ENCODE peak calls at places on chromosomes 3 and 15, in four cellular contexts. One of them, this sample, is unnamed.

GRCh38 chr3:47404955-47405790 is 24.4 kb downstream of the PTPN23 start:
- DNase-seq in CD8-positive, alpha-beta memory T cell: no peak
- DNase-seq in caudate nucleus: peak; percentile 32
- DNase-seq in ovary: peak; percentile 49
- DNase-seq in this sample: peak; percentile 35

GRCh38 chr3:186095584-186096061 is 13.3 kb downstream of the ETV5 start:
- DNase-seq in CD8-positive, alpha-beta memory T cell: no peak
- DNase-seq in caudate nucleus: no peak
- DNase-seq in ovary: no peak
- DNase-seq in this sample: no peak

GRCh38 chr15:58010983-58011382 is 54.5 kb downstream of the ALDH1A2 start:
- DNase-seq in CD8-positive, alpha-beta memory T cell: no peak
- DNase-seq in caudate nucleus: no peak
- DNase-seq in ovary: no peak
- DNase-seq in this sample: no peak

GRCh38 chr3:124926426-124927116 is 8.0 kb downstream of the MUC13 start:
- DNase-seq in CD8-positive, alpha-beta memory T cell: no peak
- DNase-seq in caudate nucleus: no peak
- DNase-seq in ovary: no peak
- DNase-seq in this sample: no peak

GRCh38 chr3:184334470-184335158 is 2.8 kb upstream of the FAM131A start:
- DNase-seq in CD8-positive, alpha-beta memory T cell: peak; percentile 29
- DNase-seq in caudate nucleus: no peak
- DNase-seq in ovary: no peak
- DNase-seq in this sample: no peak

GRCh38 chr3:73784647-73785420 is 160.1 kb upstream of the PDZRN3 start:
- DNase-seq in CD8-positive, alpha-beta memory T cell: no peak
- DNase-seq in caudate nucleus: no peak
- DNase-seq in ovary: no peak
- DNase-seq in this sample: no peak

GRCh38 chr15:91948001-91948608 is 94.6 kb downstream of the SLCO3A1 start:
- DNase-seq in CD8-positive, alpha-beta memory T cell: no peak
- DNase-seq in caudate nucleus: no peak
- DNase-seq in ovary: no peak
- DNase-seq in this sample: no peak

GRCh38 chr3:101685050-101685400 is 1.5 kb downstream of the RPL24 start:
- DNase-seq in CD8-positive, alpha-beta memory T cell: no peak
- DNase-seq in caudate nucleus: no peak
- DNase-seq in ovary: no peak
- DNase-seq in this sample: no peak

GRCh38 chr15:70266412-70267089 is 168.8 kb upstream of the TLE3 start:
- DNase-seq in CD8-positive, alpha-beta memory T cell: no peak
- DNase-seq in caudate nucleus: peak; percentile 30
- DNase-seq in ovary: peak; percentile 86
- DNase-seq in this sample: peak; percentile 31

GRCh38 chr15:70853855-70854668 is at the start of gene LARP6:
- DNase-seq in CD8-positive, alpha-beta memory T cell: no peak
- DNase-seq in caudate nucleus: peak; percentile 71
- DNase-seq in ovary: peak; percentile 72
- DNase-seq in this sample: peak; percentile 80

GRCh38 chr3:62007036-62007435 is 366.3 kb downstream of the FEZF2 start:
- DNase-seq in CD8-positive, alpha-beta memory T cell: no peak
- DNase-seq in caudate nucleus: no peak
- DNase-seq in ovary: no peak
- DNase-seq in this sample: no peak

GRCh38 chr3:188170461-188171459 is 16.8 kb downstream of the LPP start:
- DNase-seq in CD8-positive, alpha-beta memory T cell: no peak
- DNase-seq in caudate nucleus: no peak
- DNase-seq in ovary: no peak
- DNase-seq in this sample: no peak

GRCh38 chr3:126835472-126836219 is 131.6 kb downstream of the CHCHD6 start:
- DNase-seq in CD8-positive, alpha-beta memory T cell: no peak
- DNase-seq in caudate nucleus: no peak
- DNase-seq in ovary: no peak
- DNase-seq in this sample: no peak

GRCh38 chr15:73682597-73683090 is 1.5 kb upstream of the CD276 start:
- DNase-seq in CD8-positive, alpha-beta memory T cell: no peak
- DNase-seq in caudate nucleus: no peak
- DNase-seq in ovary: no peak
- DNase-seq in this sample: no peak

GRCh38 chr3:43894176-43895049 is 203.7 kb downstream of the ABHD5 start:
- DNase-seq in CD8-positive, alpha-beta memory T cell: no peak
- DNase-seq in caudate nucleus: peak; percentile 60
- DNase-seq in ovary: peak; percentile 73
- DNase-seq in this sample: no peak

GRCh38 chr15:63198752-63199250 is 9.4 kb downstream of the RAB8B start:
- DNase-seq in CD8-positive, alpha-beta memory T cell: no peak
- DNase-seq in caudate nucleus: no peak
- DNase-seq in ovary: no peak
- DNase-seq in this sample: no peak

GRCh38 chr3:4394048-4394447 is 73.0 kb downstream of the SUMF1 start:
- DNase-seq in CD8-positive, alpha-beta memory T cell: peak; percentile 5
- DNase-seq in caudate nucleus: no peak
- DNase-seq in ovary: no peak
- DNase-seq in this sample: no peak

GRCh38 chr15:38508647-38509046 is 54.7 kb downstream of the FAM98B start:
- DNase-seq in CD8-positive, alpha-beta memory T cell: no peak
- DNase-seq in caudate nucleus: no peak
- DNase-seq in ovary: no peak
- DNase-seq in this sample: no peak

GRCh38 chr3:119834754-119835365 is 53.0 kb downstream of the NR1I2 start:
- DNase-seq in CD8-positive, alpha-beta memory T cell: no peak
- DNase-seq in caudate nucleus: no peak
- DNase-seq in ovary: no peak
- DNase-seq in this sample: no peak

GRCh38 chr3:122356402-122356801 is 26.6 kb downstream of the MIX23 start:
- DNase-seq in CD8-positive, alpha-beta memory T cell: no peak
- DNase-seq in caudate nucleus: no peak
- DNase-seq in ovary: peak; percentile 49
- DNase-seq in this sample: no peak

GRCh38 chr15:65655457-65655856 is 33.7 kb downstream of the SLC24A1 start:
- DNase-seq in CD8-positive, alpha-beta memory T cell: no peak
- DNase-seq in caudate nucleus: no peak
- DNase-seq in ovary: no peak
- DNase-seq in this sample: no peak

GRCh38 chr3:29373016-29373690 is 92.3 kb downstream of the RBMS3 start:
- DNase-seq in CD8-positive, alpha-beta memory T cell: no peak
- DNase-seq in caudate nucleus: no peak
- DNase-seq in ovary: no peak
- DNase-seq in this sample: no peak

GRCh38 chr3:94617312-94617711 is 554.5 kb downstream of the NSUN3 start:
- DNase-seq in CD8-positive, alpha-beta memory T cell: no peak
- DNase-seq in caudate nucleus: no peak
- DNase-seq in ovary: no peak
- DNase-seq in this sample: no peak

GRCh38 chr3:16400143-16400935 is 113.2 kb downstream of the RFTN1 start:
- DNase-seq in CD8-positive, alpha-beta memory T cell: no peak
- DNase-seq in caudate nucleus: no peak
- DNase-seq in ovary: no peak
- DNase-seq in this sample: no peak

GRCh38 chr15:75884041-75884440 is 19.6 kb upstream of the FBXO22 start:
- DNase-seq in CD8-positive, alpha-beta memory T cell: no peak
- DNase-seq in caudate nucleus: no peak
- DNase-seq in ovary: no peak
- DNase-seq in this sample: no peak

GRCh38 chr3:167350245-167350862 is 29.7 kb downstream of the ZBBX start:
- DNase-seq in CD8-positive, alpha-beta memory T cell: no peak
- DNase-seq in caudate nucleus: no peak
- DNase-seq in ovary: no peak
- DNase-seq in this sample: no peak

GRCh38 chr3:127915115-127915936 is at the start of gene KBTBD12:
- DNase-seq in CD8-positive, alpha-beta memory T cell: no peak
- DNase-seq in caudate nucleus: peak; percentile 46
- DNase-seq in ovary: peak; percentile 23
- DNase-seq in this sample: no peak

GRCh38 chr3:16512435-16513140 is 911 bp downstream of the RFTN1 start:
- DNase-seq in CD8-positive, alpha-beta memory T cell: peak; percentile 14
- DNase-seq in caudate nucleus: no peak
- DNase-seq in ovary: peak; percentile 52
- DNase-seq in this sample: no peak

GRCh38 chr3:177729939-177730700 is 532.8 kb upstream of the TBL1XR1 start:
- DNase-seq in CD8-positive, alpha-beta memory T cell: no peak
- DNase-seq in caudate nucleus: no peak
- DNase-seq in ovary: peak; percentile 41
- DNase-seq in this sample: no peak

GRCh38 chr15:29244544-29244943 is 25.1 kb downstream of the NSMCE3 start:
- DNase-seq in CD8-positive, alpha-beta memory T cell: no peak
- DNase-seq in caudate nucleus: no peak
- DNase-seq in ovary: no peak
- DNase-seq in this sample: no peak

GRCh38 chr3:172323894-172324590 is 124.2 kb downstream of the GHSR start:
- DNase-seq in CD8-positive, alpha-beta memory T cell: no peak
- DNase-seq in caudate nucleus: no peak
- DNase-seq in ovary: peak; percentile 76
- DNase-seq in this sample: no peak

GRCh38 chr15:66932634-66933024 is 132.8 kb upstream of the SMAD3 start:
- DNase-seq in CD8-positive, alpha-beta memory T cell: no peak
- DNase-seq in caudate nucleus: no peak
- DNase-seq in ovary: no peak
- DNase-seq in this sample: no peak

GRCh38 chr3:178277605-178278004 is 258.6 kb upstream of the KCNMB2 start:
- DNase-seq in CD8-positive, alpha-beta memory T cell: no peak
- DNase-seq in caudate nucleus: no peak
- DNase-seq in ovary: no peak
- DNase-seq in this sample: no peak

GRCh38 chr3:53224536-53224935 is 31.3 kb downstream of the TKT start:
- DNase-seq in CD8-positive, alpha-beta memory T cell: no peak
- DNase-seq in caudate nucleus: no peak
- DNase-seq in ovary: no peak
- DNase-seq in this sample: no peak

GRCh38 chr15:31486906-31487695 is 160.5 kb downstream of the KLF13 start:
- DNase-seq in CD8-positive, alpha-beta memory T cell: no peak
- DNase-seq in caudate nucleus: no peak
- DNase-seq in ovary: peak; percentile 12
- DNase-seq in this sample: no peak

GRCh38 chr15:31487811-31488436 is 161.3 kb downstream of the KLF13 start:
- DNase-seq in CD8-positive, alpha-beta memory T cell: no peak
- DNase-seq in caudate nucleus: no peak
- DNase-seq in ovary: peak; percentile 14
- DNase-seq in this sample: no peak

GRCh38 chr15:31489801-31490646 is 163.4 kb downstream of the KLF13 start:
- DNase-seq in CD8-positive, alpha-beta memory T cell: peak; percentile 14
- DNase-seq in caudate nucleus: peak; percentile 9
- DNase-seq in ovary: peak; percentile 41
- DNase-seq in this sample: no peak

GRCh38 chr15:31489281-31489680 is 162.6 kb downstream of the KLF13 start:
- DNase-seq in CD8-positive, alpha-beta memory T cell: no peak
- DNase-seq in caudate nucleus: no peak
- DNase-seq in ovary: peak; percentile 12
- DNase-seq in this sample: no peak

GRCh38 chr15:31488437-31489204 is 162.0 kb downstream of the KLF13 start:
- DNase-seq in CD8-positive, alpha-beta memory T cell: no peak
- DNase-seq in caudate nucleus: peak; percentile 21
- DNase-seq in ovary: peak; percentile 68
- DNase-seq in this sample: peak; percentile 34
- H3K27ac ChIP-seq in CD8-positive, alpha-beta memory T cell: no peak overlapping the region
- H3K27ac ChIP-seq in caudate nucleus: no peak overlapping the region
- H3K27ac ChIP-seq in ovary: peak overlapping the region; percentile 17
- H3K27ac ChIP-seq in this sample: peak overlapping the region; percentile 14

DNA sequence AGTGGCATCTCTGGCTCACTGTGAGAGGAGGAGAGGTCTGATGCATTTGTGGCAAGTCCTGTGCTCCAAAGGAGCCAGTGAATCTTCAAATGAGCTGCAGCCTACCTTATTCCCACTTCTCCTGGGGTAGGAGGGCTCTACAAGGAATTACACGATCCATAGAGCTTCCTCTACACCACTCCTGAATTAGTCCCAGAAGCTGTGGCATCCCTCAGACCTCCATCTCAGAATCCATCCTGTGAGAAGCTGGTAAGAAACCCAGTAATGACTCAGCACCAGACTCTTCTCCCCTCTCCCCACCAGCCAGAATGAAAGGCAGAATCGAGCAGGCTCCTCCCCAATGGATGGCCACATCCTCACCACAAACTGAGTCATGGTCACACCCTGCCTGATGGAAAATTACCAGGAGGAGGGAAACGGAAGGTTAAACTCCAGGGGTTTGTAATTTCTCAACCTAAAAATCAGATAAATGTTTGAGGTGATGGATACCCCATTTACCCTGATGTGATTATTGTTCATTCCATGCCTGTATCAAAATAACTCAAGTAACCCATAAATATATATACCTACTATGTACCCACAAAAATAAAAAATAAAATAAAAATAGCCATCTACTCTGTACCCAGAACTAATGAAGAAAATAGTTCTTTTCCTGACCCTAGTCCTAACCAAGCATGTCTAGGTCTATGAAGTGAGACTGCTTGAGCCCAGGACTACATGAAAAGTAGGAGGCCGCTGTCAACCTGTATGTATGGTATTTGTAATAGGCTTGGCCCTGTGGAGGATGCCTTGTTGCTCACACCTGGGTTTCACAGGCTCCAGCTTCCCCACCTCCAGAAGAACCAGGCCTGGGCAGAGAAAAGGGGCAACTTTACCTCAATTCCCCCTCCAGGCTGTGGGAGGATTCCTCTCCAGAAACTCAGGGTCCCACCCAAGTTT is 6.6 kb upstream of the PKM start:
- DNase-seq in CD8-positive, alpha-beta memory T cell: no peak
- DNase-seq in caudate nucleus: no peak
- DNase-seq in ovary: peak; percentile 40
- DNase-seq in this sample: no peak
- H3K27ac ChIP-seq in CD8-positive, alpha-beta memory T cell: peak overlapping the region; percentile 64
- H3K27ac ChIP-seq in caudate nucleus: no peak overlapping the region
- H3K27ac ChIP-seq in ovary: no peak overlapping the region
- H3K27ac ChIP-seq in this sample: no peak overlapping the region

DNA sequence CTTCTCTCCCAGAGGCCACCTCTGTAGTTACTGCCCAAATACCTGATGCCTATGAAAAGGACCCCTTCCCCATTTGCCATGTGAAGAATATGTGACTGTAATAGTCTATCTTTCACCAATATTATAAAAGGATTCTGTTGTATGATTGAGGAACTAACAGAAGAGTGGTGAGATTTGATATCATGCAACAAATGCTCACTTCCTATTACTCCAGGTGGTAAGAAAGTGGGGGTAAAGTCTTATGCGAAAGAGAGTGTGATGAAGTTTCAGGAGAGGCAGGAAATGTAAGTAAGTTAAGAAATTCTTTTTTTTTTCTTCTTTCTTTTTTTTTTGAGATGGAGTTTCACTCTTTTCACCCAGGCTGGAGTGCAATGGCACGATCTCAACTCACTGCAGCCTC is 24.4 kb upstream of the RAP2B start:
- DNase-seq in CD8-positive, alpha-beta memory T cell: no peak
- DNase-seq in caudate nucleus: no peak
- DNase-seq in ovary: no peak
- DNase-seq in this sample: no peak
- H3K27ac ChIP-seq in CD8-positive, alpha-beta memory T cell: no peak overlapping the region
- H3K27ac ChIP-seq in caudate nucleus: no peak overlapping the region
- H3K27ac ChIP-seq in ovary: no peak overlapping the region
- H3K27ac ChIP-seq in this sample: no peak overlapping the region

DNA sequence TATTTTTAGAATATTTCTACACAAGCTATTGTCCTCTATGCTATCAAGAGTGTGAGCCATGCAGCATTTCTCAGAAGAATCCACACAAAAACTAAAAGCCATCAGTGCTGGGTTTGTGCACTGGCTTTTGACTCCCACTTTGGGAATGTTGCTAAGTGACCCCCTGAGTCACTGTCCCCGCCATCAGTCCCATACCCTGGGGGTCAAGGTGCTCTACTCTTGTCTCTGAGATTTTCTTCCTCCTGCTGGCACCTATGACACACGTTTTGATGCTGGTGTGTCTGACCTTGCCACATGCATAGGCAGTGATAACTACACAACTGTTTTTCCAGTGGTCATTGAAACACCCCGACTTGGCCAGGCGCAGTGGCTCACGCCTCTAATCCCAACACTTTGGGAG is 19.8 kb downstream of the CMTM7 start:
- DNase-seq in CD8-positive, alpha-beta memory T cell: no peak
- DNase-seq in caudate nucleus: no peak
- DNase-seq in ovary: no peak
- DNase-seq in this sample: no peak
- H3K27ac ChIP-seq in CD8-positive, alpha-beta memory T cell: no peak overlapping the region
- H3K27ac ChIP-seq in caudate nucleus: no peak overlapping the region
- H3K27ac ChIP-seq in ovary: no peak overlapping the region
- H3K27ac ChIP-seq in this sample: no peak overlapping the region